ENCODE peak calls at places on chromosome 21, in five cellular contexts. F is neuronal stem cell, H is H9, O is H1, V is IMR-90. S is an unnamed sample.
A peak's percentile ranks its signal among the peaks of the same experiment; 100 is the strongest.

GRCh38 chr21:32181415-32181814 is 97.4 kb downstream of the MIS18A start:
- DNase-seq in F (no peak), O (no peak), V (no peak), H (no peak), S (peak; percentile 9)

GRCh38 chr21:43613755-43614638 is 45.3 kb downstream of the HSF2BP start:
- DNase-seq in V (peak; percentile 82), F (no peak), H (no peak), O (no peak), S (no peak)

GRCh38 chr21:18245493-18245967 is 897 bp downstream of the CHODL start:
- DNase-seq in V (no peak), H (no peak), O (no peak), F (peak; percentile 21), S (peak; percentile 7)

GRCh38 chr21:42460391-42461184 is 35.4 kb downstream of the RSPH1 start:
- DNase-seq in H (peak; percentile 50), V (no peak), O (no peak), F (no peak), S (peak; percentile 78)

GRCh38 chr21:33360281-33360680 is 35.5 kb downstream of the IFNAR1 start:
- DNase-seq in H (no peak), F (no peak), O (no peak), V (peak; percentile 80), S (no peak)

GRCh38 chr21:25421327-25422028 is 185.8 kb downstream of the MRPL39 start:
- DNase-seq in H (peak; percentile 44), F (peak; percentile 20), V (peak; percentile 68), O (peak; percentile 15), S (peak; percentile 77)

GRCh38 chr21:45534591-45535331 is 7.5 kb downstream of the SLC19A1 start:
- DNase-seq in O (no peak), F (no peak), H (no peak), V (no peak), S (no peak)

GRCh38 chr21:17612565-17613241 is at the start of gene BTG3:
- DNase-seq in F (peak; percentile 76), O (peak; percentile 17), V (peak; percentile 76), H (peak; percentile 80), S (peak; percentile 84)

GRCh38 chr21:44907225-44907965 is 13.3 kb downstream of the ITGB2 start:
- DNase-seq in H (no peak), F (no peak), O (no peak), V (no peak), S (peak; percentile 56)

GRCh38 chr21:28447453-28447852 is 545.2 kb downstream of the LTN1 start:
- DNase-seq in O (no peak), F (no peak), H (no peak), V (peak; percentile 68), S (no peak)

GRCh38 chr21:45244799-45245340 is 42.8 kb downstream of the POFUT2 start:
- DNase-seq in F (no peak), O (no peak), H (peak; percentile 21), V (no peak), S (no peak)

GRCh38 chr21:17746920-17747319 is 72.2 kb downstream of the C21orf91 start:
- DNase-seq in H (no peak), O (no peak), F (no peak), V (no peak), S (no peak)

GRCh38 chr21:40531016-40531415 is 315.9 kb downstream of the DSCAM start:
- DNase-seq in F (no peak), H (no peak), O (no peak), V (no peak), S (no peak)

GRCh38 chr21:28516011-28516410 is 476.7 kb downstream of the LTN1 start:
- DNase-seq in F (no peak), V (no peak), O (no peak), H (no peak), S (no peak)

GRCh38 chr21:45997205-45997494 is 15.6 kb downstream of the COL6A1 start:
- DNase-seq in H (no peak), F (no peak), O (no peak), V (no peak), S (no peak)

DNA sequence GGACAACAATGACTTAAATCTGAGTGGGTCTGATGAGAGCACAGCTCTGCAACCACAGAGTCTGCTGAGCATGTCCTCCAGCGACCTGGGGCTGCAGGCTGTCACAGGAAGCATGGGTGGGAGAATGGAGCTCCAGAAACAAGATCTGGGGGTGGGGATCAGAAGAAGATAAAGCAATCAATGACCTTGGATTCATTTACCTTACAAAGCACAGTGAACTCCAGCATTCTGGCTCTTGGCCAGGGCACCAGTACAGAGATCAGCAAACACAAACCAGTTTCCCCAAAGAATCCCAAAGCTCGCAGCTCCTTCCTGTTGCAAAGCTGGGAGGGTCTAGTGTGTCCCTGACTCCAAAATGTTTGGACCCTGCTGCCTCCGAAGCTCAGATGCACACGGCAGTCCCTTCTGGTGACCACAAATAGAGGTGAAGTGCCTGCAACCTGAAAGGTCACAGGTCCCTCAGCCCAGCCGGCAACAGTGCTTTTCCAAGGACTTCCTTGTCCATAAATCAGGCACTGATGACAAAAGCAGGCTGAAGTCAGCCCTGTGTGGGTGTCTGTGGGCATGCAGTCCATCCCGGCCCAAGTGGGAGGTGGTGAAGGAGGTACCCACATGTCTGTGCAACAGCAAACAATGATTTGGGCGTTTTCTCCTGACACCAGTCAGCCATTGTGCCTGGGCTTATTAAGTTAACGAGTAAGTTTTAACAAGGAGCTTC is 76.1 kb downstream of the SH3BGR start:
- DNase-seq in V (no peak), H (no peak), O (no peak), F (no peak), S (no peak)
- H2BK15ac ChIP-seq in V (no peak overlapping the region), H (no peak overlapping the region), O (peak overlapping the region; percentile 61), F (no peak overlapping the region), S (no peak overlapping the region)

GRCh38 chr21:37371041-37371397 is 4.4 kb downstream of the DYRK1A start:
- DNase-seq in H (no peak), V (no peak), F (no peak), O (no peak), S (no peak)

GRCh38 chr21:37374026-37374425 is 7.5 kb downstream of the DYRK1A start:
- DNase-seq in H (no peak), O (no peak), V (peak; percentile 72), F (no peak), S (no peak)

GRCh38 chr21:37372127-37372731 is 5.7 kb downstream of the DYRK1A start:
- DNase-seq in F (no peak), O (no peak), H (no peak), V (no peak), S (no peak)

GRCh38 chr21:37375866-37376574 is 9.4 kb downstream of the DYRK1A start:
- DNase-seq in H (no peak), F (no peak), O (no peak), V (no peak), S (no peak)

GRCh38 chr21:37373539-37373938 is 7.0 kb downstream of the DYRK1A start:
- DNase-seq in O (no peak), F (no peak), H (no peak), V (no peak), S (no peak)
- H3K27ac ChIP-seq in O (no peak overlapping the region), F (no peak overlapping the region), H (no peak overlapping the region), V (no peak overlapping the region), S (no peak overlapping the region)

DNA sequence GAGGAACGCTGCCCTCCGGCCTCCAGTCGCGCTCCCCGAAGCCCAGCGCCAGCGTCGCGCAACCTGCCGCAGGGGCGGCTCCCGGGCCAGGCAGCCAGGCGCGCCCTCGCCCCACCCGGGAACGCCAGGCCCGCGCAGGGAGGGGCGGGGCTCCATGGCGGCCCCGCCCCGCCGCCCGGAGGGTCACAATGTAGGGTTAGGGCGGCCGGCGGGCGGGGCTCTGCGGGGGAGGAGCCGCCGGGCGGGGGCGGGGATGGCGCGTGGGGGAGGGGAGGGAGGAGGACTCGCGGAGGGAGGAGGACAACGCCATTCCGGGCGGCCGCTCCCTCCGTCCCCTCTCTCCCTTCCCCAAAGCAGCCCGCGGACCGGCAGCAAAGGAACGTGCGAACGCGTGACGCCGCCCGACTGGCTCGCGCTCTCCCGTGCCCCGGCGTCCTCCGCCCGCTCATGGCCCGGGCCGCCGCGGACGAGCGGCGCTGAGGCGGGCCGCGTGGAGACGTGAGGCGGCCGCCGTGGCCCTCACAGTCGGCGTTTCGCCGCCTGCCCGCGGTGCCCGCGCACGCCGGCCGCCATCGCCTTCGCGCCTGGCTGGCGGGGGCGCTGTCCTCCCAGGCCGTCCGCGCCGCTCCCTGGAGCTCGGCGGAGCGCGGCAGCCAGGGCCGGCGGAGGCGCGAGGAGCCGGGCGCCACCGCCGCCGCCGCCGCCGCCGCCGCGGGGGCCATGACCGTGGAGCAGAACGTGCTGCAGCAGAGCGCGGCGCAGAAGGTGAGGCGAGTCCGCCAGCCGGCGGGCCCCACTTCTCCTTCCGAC is at the start of gene USP25:
- DNase-seq in H (peak; percentile 89), O (peak; percentile 57), V (peak; percentile 60), F (peak; percentile 82), S (peak; percentile 92)
- H2BK15ac ChIP-seq in H (no peak within 1 kb of the TSS), O (no peak within 1 kb of the TSS), V (peak within 1 kb of the TSS; percentile 88), F (peak within 1 kb of the TSS; percentile 55), S (no peak within 1 kb of the TSS)

GRCh38 chr21:15221799-15222386 is 157.1 kb upstream of the NRIP1 start:
- DNase-seq in O (peak; percentile 77), F (peak; percentile 29), H (peak; percentile 85), V (peak; percentile 65), S (peak; percentile 95)
- H3K27ac ChIP-seq in O (no peak overlapping the region), F (no peak overlapping the region), H (no peak overlapping the region), V (no peak overlapping the region), S (no peak overlapping the region)